ENCODE peak calls at places on chromosome 18, in six cellular contexts. O is foreskin fibroblast, S is neural progenitor cell, K is LoVo, V is NCI-H2081, R is glomerular endothelial cell. B is an unnamed sample.
A peak's percentile ranks its signal among the peaks of the same experiment; 100 is the strongest.

GRCh38 chr18:50819027-50819726 is 639 bp downstream of the MRO start:
- DNase-seq in R (no peak), S (peak; percentile 66), O (no peak), V (peak; percentile 2), K (peak; percentile 47), B (no peak)

GRCh38 chr18:39205565-39205964 is 1640.0 kb upstream of the CELF4 start:
- DNase-seq in V (no peak), S (no peak), K (no peak), O (no peak), R (no peak), B (peak; percentile 42)

GRCh38 chr18:59453468-59453961 is 94.5 kb upstream of the LMAN1 start:
- DNase-seq in R (no peak), S (no peak), K (no peak), O (no peak), V (no peak), B (no peak)

GRCh38 chr18:3454365-3455089 is 4.6 kb downstream of the TGIF1 start:
- DNase-seq in V (peak; percentile 58), O (no peak), R (no peak), S (peak; percentile 76), K (peak; percentile 75), B (no peak)

GRCh38 chr18:79484661-79485621 is 89.2 kb downstream of the NFATC1 start:
- DNase-seq in S (peak; percentile 77), K (no peak), O (peak; percentile 93), V (no peak), R (no peak), B (peak; percentile 95)

GRCh38 chr18:55096261-55097026 is 137.2 kb upstream of the CCDC68 start:
- DNase-seq in K (peak; percentile 54), O (peak; percentile 78), S (peak; percentile 69), R (no peak), V (peak; percentile 25), B (no peak)

GRCh38 chr18:77000527-77000926 is 132.1 kb downstream of the MBP start:
- DNase-seq in O (peak; percentile 27), K (peak; percentile 32), V (peak; percentile 26), R (peak; percentile 7), S (peak; percentile 64), B (no peak)

GRCh38 chr18:59426855-59427254 is 67.8 kb upstream of the LMAN1 start:
- DNase-seq in R (no peak), V (peak; percentile 22), O (no peak), K (no peak), S (no peak), B (no peak)

GRCh38 chr18:57630759-57631660 is 9.4 kb upstream of the NARS1 start:
- DNase-seq in S (no peak), R (no peak), O (no peak), V (no peak), K (no peak), B (no peak)

GRCh38 chr18:74541703-74542555 is 7.6 kb downstream of the CNDP1 start:
- DNase-seq in K (peak; percentile 58), V (no peak), S (no peak), R (no peak), O (no peak), B (no peak)

GRCh38 chr18:39529358-39529757 is 1963.8 kb upstream of the CELF4 start:
- DNase-seq in V (no peak), O (no peak), R (no peak), K (no peak), S (no peak), B (no peak)

GRCh38 chr18:42929857-42930256 is 185.6 kb downstream of the RIT2 start:
- DNase-seq in S (no peak), R (no peak), O (no peak), K (no peak), V (no peak), B (peak; percentile 56)

GRCh38 chr18:10291568-10291981 is 162.9 kb upstream of the APCDD1 start:
- DNase-seq in V (no peak), S (peak; percentile 20), K (no peak), O (peak; percentile 86), R (no peak), B (no peak)

GRCh38 chr18:25739356-25739755 is 351.1 kb downstream of the SS18 start:
- DNase-seq in V (no peak), O (no peak), K (no peak), R (no peak), S (no peak), B (no peak)

GRCh38 chr18:9494778-9495302 is 19.5 kb downstream of the RALBP1 start:
- DNase-seq in K (no peak), V (no peak), S (no peak), O (no peak), R (no peak), B (no peak)

GRCh38 chr18:69222089-69222488 is 178.6 kb upstream of the DOK6 start:
- DNase-seq in K (no peak), V (no peak), R (no peak), O (no peak), S (no peak), B (no peak)

GRCh38 chr18:22348521-22349316 is 69.0 kb downstream of the CTAGE1 start:
- DNase-seq in V (peak; percentile 7), S (peak; percentile 68), K (peak; percentile 65), R (no peak), O (no peak), B (no peak)

GRCh38 chr18:23943903-23944624 is 70.5 kb upstream of the TTC39C start:
- DNase-seq in S (no peak), V (no peak), K (no peak), O (peak; percentile 59), R (no peak), B (peak; percentile 38)

GRCh38 chr18:78984941-78985784 is 5.5 kb downstream of the SALL3 start:
- DNase-seq in R (no peak), O (no peak), K (peak; percentile 3), S (peak; percentile 82), V (peak; percentile 11), B (no peak)

GRCh38 chr18:46283895-46284295 is 179.7 kb downstream of the HAUS1 start:
- DNase-seq in R (no peak), K (no peak), O (no peak), S (peak; percentile 78), V (no peak), B (no peak)

GRCh38 chr18:58955738-58956137 is 91.1 kb downstream of the ZNF532 start:
- DNase-seq in V (no peak), R (no peak), S (no peak), K (no peak), O (peak; percentile 35), B (no peak)

GRCh38 chr18:62865498-62865897 is 150.2 kb downstream of the PHLPP1 start:
- DNase-seq in O (no peak), K (no peak), V (no peak), R (no peak), S (no peak), B (no peak)

GRCh38 chr18:5895300-5895885 is at the start of gene TMEM200C:
- DNase-seq in K (no peak), O (no peak), V (peak; percentile 55), R (no peak), S (peak; percentile 90), B (no peak)

GRCh38 chr18:76821875-76822509 is 365 bp upstream of the ZNF236 start:
- DNase-seq in K (peak; percentile 50), O (peak; percentile 41), V (peak; percentile 60), S (peak; percentile 85), R (no peak), B (no peak)

GRCh38 chr18:76453057-76453561 is 41.9 kb downstream of the ZNF516 start:
- DNase-seq in V (no peak), R (no peak), S (no peak), O (no peak), K (no peak), B (no peak)

GRCh38 chr18:12455511-12455910 is 47.8 kb downstream of the PRELID3A start:
- DNase-seq in R (no peak), V (no peak), K (no peak), O (peak; percentile 18), S (no peak), B (no peak)

GRCh38 chr18:7921938-7922587 is 354.9 kb downstream of the PTPRM start:
- DNase-seq in K (no peak), V (no peak), R (peak; percentile 80), O (peak; percentile 54), S (no peak), B (no peak)

GRCh38 chr18:77170850-77171410 is 38.3 kb upstream of the MBP start:
- DNase-seq in V (no peak), K (no peak), S (peak; percentile 17), O (no peak), R (no peak), B (no peak)

GRCh38 chr18:56158676-56159075 is 479.7 kb downstream of the TXNL1 start:
- DNase-seq in S (no peak), K (no peak), R (no peak), O (no peak), V (no peak), B (no peak)

GRCh38 chr18:73509460-73509859 is 638.2 kb downstream of the FBXO15 start:
- DNase-seq in S (no peak), K (no peak), V (no peak), O (no peak), R (no peak), B (no peak)

GRCh38 chr18:60809937-60810336 is 437.4 kb upstream of the MC4R start:
- DNase-seq in V (peak; percentile 71), R (no peak), K (no peak), O (no peak), S (no peak), B (no peak)

B was measured in skeletal muscle cell.